ENCODE peak calls at places on chromosomes 16 and 17, in five cellular contexts. C is GM12865, Z is germinal center, E is NCI-H510A treated with DMSO at 0.1 percent for 48 hours, D is thoracic aorta. H is an unnamed sample.

GRCh38 chr16:2033057-2033911 is 6.6 kb downstream of the NHERF2 start:
- DNase-seq in D (peak; percentile 36), C (no peak), E (no peak), Z (no peak), H (no peak)

GRCh38 chr17:62649570-62649969 is 22.1 kb downstream of the MRC2 start:
- DNase-seq in Z (no peak), D (no peak), E (no peak), C (no peak), H (no peak)

GRCh38 chr16:47045023-47045422 is 71.5 kb upstream of the DNAJA2 start:
- DNase-seq in E (no peak), C (no peak), Z (no peak), D (no peak), H (no peak)

GRCh38 chr16:8708546-8708945 is 34.1 kb downstream of the ABAT start:
- DNase-seq in C (no peak), E (no peak), Z (no peak), D (no peak), H (no peak)

GRCh38 chr16:49810769-49811315 is 45.1 kb downstream of the ZNF423 start:
- DNase-seq in E (no peak), D (no peak), C (no peak), Z (no peak), H (no peak)

GRCh38 chr17:35244345-35245195 is 1.7 kb downstream of the SLFN5 start:
- DNase-seq in D (peak; percentile 63), E (no peak), C (peak; percentile 45), Z (peak; percentile 52), H (no peak)

GRCh38 chr17:27530791-27531391 is 74.6 kb downstream of the KSR1 start:
- DNase-seq in E (peak; percentile 72), C (peak; percentile 39), D (no peak), Z (no peak), H (no peak)

GRCh38 chr16:856101-856500 is 55.6 kb upstream of the GNG13 start:
- DNase-seq in Z (no peak), D (no peak), E (no peak), C (no peak), H (no peak)

GRCh38 chr16:54937673-54938350 is 7.1 kb downstream of the IRX5 start:
- DNase-seq in E (no peak), C (no peak), Z (no peak), D (no peak), H (no peak)

GRCh38 chr16:47660540-47660939 is 199.4 kb downstream of the PHKB start:
- DNase-seq in E (no peak), D (no peak), Z (no peak), C (no peak), H (no peak)

GRCh38 chr16:66052745-66053144 is 313.7 kb upstream of the CDH5 start:
- DNase-seq in Z (no peak), C (no peak), E (no peak), D (no peak), H (no peak)

GRCh38 chr16:10736926-10737625 is 6.6 kb upstream of the NUBP1 start:
- DNase-seq in E (peak; percentile 74), Z (peak; percentile 85), D (no peak), C (peak; percentile 90), H (peak; percentile 65)

GRCh38 chr17:7166873-7167272 is 12.3 kb downstream of the ASGR1 start:
- DNase-seq in C (no peak), E (no peak), D (no peak), Z (no peak), H (no peak)

GRCh38 chr16:12319464-12320030 is 343.0 kb downstream of the SNX29 start:
- DNase-seq in C (no peak), E (peak; percentile 75), Z (no peak), D (no peak), H (peak; percentile 92)

GRCh38 chr16:52436646-52437645 is 110.0 kb downstream of the TOX3 start:
- DNase-seq in E (peak; percentile 53), C (no peak), Z (no peak), D (no peak), H (no peak)

GRCh38 chr17:954431-955164 is 25.0 kb downstream of the NXN start:
- DNase-seq in Z (no peak), E (no peak), C (no peak), D (no peak), H (no peak)

GRCh38 chr17:15398736-15399331 is 57.4 kb upstream of the TEKT3 start:
- DNase-seq in E (no peak), D (no peak), Z (no peak), C (no peak), H (peak; percentile 47)

GRCh38 chr17:36544049-36544319 is 735 bp upstream of the GGNBP2 start:
- DNase-seq in Z (peak; percentile 21), C (peak; percentile 79), E (no peak), D (no peak), H (no peak)

GRCh38 chr17:79201536-79202227 is 127.1 kb downstream of the ENGASE start:
- DNase-seq in C (no peak), E (no peak), D (no peak), Z (no peak), H (no peak)

GRCh38 chr17:35069311-35069710 is 5.8 kb upstream of the RFFL start:
- DNase-seq in C (peak; percentile 54), D (no peak), E (no peak), Z (no peak), H (no peak)

GRCh38 chr16:48352648-48353347 is 32.4 kb downstream of the SIAH1 start:
- DNase-seq in E (no peak), C (no peak), Z (no peak), D (no peak), H (no peak)

GRCh38 chr17:3732171-3732570 is 8.5 kb downstream of the HASPIN start:
- DNase-seq in D (no peak), C (peak; percentile 90), E (no peak), Z (peak; percentile 29), H (no peak)

GRCh38 chr17:60817187-60817586 is 139.5 kb downstream of the BCAS3 start:
- DNase-seq in E (no peak), D (no peak), Z (no peak), C (no peak), H (no peak)

GRCh38 chr16:89502319-89502843 is 5.8 kb upstream of the SPG7 start:
- DNase-seq in C (no peak), Z (no peak), E (no peak), D (no peak), H (no peak)